ENCODE peak calls at places on chromosomes 4 and X, in six cellular contexts. F is K562, J is MM.1S, S is HCT116, L is bronchial epithelial cell, N is hepatocyte. M is an unnamed sample.
A peak's percentile ranks its signal among the peaks of the same experiment; 100 is the strongest.

GRCh38 chr4:139419388-139419914 is 34.5 kb upstream of the RAB33B start:
- DNase-seq in F (no peak), J (peak; percentile 84), S (no peak), L (peak; percentile 96), N (peak; percentile 19), M (no peak)

GRCh38 chr4:85606505-85606904 is 131.6 kb downstream of the ARHGAP24 start:
- DNase-seq in F (no peak), J (no peak), S (no peak), L (no peak), N (no peak), M (no peak)

GRCh38 chr4:6233943-6234342 is 33.6 kb upstream of the JAKMIP1 start:
- DNase-seq in F (no peak), J (no peak), S (no peak), L (no peak), N (no peak), M (no peak)

GRCh38 chrX:12949927-12950656 is 24.8 kb upstream of the TMSB4X start:
- DNase-seq in F (peak; percentile 71), J (peak; percentile 63), S (no peak), L (peak; percentile 89), N (peak; percentile 72), M (peak; percentile 96)

GRCh38 chr4:111028829-111029228 is 406.0 kb upstream of the PITX2 start:
- DNase-seq in F (no peak), J (no peak), S (no peak), L (no peak), N (no peak), M (no peak)

GRCh38 chr4:139934336-139934735 is 219.6 kb downstream of the MAML3 start:
- DNase-seq in F (no peak), J (no peak), S (no peak), L (peak; percentile 16), N (no peak), M (no peak)

GRCh38 chr4:38069271-38069760 is 109.1 kb downstream of the PTTG2 start:
- DNase-seq in F (peak; percentile 67), J (peak; percentile 67), S (no peak), L (peak; percentile 90), N (peak; percentile 86), M (peak; percentile 51)

GRCh38 chr4:75849459-75849858 is 52.8 kb downstream of the PPEF2 start:
- DNase-seq in F (no peak), J (no peak), S (no peak), L (peak; percentile 43), N (no peak), M (no peak)

GRCh38 chrX:68938244-68939004 is 109.6 kb downstream of the EFNB1 start:
- DNase-seq in F (no peak), J (no peak), S (no peak), L (no peak), N (no peak), M (no peak)

GRCh38 chr4:133594246-133595207 is 445.4 kb downstream of the PCDH10 start:
- DNase-seq in F (no peak), J (no peak), S (no peak), L (peak; percentile 63), N (no peak), M (no peak)
- H3K4me3 ChIP-seq in F (no peak overlapping the region), J (no peak overlapping the region), S (no peak overlapping the region), L (no peak overlapping the region), N (no peak overlapping the region), M (no peak overlapping the region)

GRCh38 chrX:123814343-123814742 is 45.5 kb upstream of the XIAP start:
- DNase-seq in F (no peak), J (no peak), S (no peak), L (no peak), N (no peak), M (no peak)
- H3K4me3 ChIP-seq in F (no peak overlapping the region), J (no peak overlapping the region), S (no peak overlapping the region), L (no peak overlapping the region), N (no peak overlapping the region), M (no peak overlapping the region)

GRCh38 chr4:74450298-74450683 is 5.4 kb downstream of the AREG start:
- DNase-seq in F (no peak), J (no peak), S (no peak), L (no peak), N (no peak), M (no peak)
- H3K4me3 ChIP-seq in F (no peak overlapping the region), J (no peak overlapping the region), S (no peak overlapping the region), L (no peak overlapping the region), N (no peak overlapping the region), M (no peak overlapping the region)

GRCh38 chrX:153939573-153939972 is 4.7 kb upstream of the NAA10 start:
- DNase-seq in F (no peak), J (no peak), S (no peak), L (no peak), N (no peak), M (no peak)
- H3K4me3 ChIP-seq in F (no peak overlapping the region), J (no peak overlapping the region), S (no peak overlapping the region), L (no peak overlapping the region), N (no peak overlapping the region), M (no peak overlapping the region)

GRCh38 chrX:11688201-11688600 is 22.5 kb upstream of the ARHGAP6 start:
- DNase-seq in F (no peak), J (no peak), S (no peak), L (no peak), N (no peak), M (no peak)
- H3K4me3 ChIP-seq in F (no peak overlapping the region), J (no peak overlapping the region), S (no peak overlapping the region), L (no peak overlapping the region), N (no peak overlapping the region), M (no peak overlapping the region)

DNA sequence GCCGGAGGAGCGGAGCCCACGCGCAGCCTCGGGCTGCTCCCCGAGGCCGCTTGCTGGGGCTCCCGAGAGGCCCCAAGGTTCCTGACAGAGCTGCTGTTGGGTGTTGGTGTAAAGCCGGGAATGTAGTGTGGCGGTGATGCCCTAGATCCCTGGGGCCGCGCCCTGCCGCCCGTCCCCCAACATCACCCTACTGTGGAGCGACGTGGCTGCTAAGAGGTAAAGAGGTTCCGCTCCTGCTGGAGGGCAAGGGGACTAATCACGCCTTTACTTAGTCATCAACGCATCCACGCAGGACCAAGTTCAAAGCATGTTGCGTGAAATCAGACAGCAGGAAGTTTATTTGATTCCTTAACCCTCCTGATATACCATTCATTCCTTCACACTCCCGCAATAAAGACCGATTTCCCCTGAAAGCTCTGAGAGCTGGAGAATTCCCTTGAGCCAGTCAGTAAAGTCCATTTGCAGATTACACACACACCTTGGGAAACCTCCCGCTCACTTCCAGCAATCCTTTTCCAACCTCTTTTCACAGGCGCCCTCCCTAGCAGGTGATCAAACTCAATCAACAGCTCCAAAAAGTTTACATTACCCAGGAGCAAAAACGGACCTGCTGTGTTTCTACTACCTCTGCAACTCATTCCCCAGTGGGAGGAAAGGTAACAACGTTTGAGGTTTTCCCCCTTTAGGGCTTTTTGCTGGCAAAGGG is 578 bp upstream of the GABRA2 start:
- DNase-seq in F (no peak), J (no peak), S (no peak), L (no peak), N (peak; percentile 17), M (no peak)
- H3K4me3 ChIP-seq in F (no peak overlapping the region), J (no peak overlapping the region), S (no peak overlapping the region), L (no peak overlapping the region), N (no peak overlapping the region), M (no peak overlapping the region)